ENCODE peak calls at places on chromosomes 5 and 9, in four cellular contexts. N is SK-N-SH, J is ovary, T is GM23248. Q is an unnamed sample.
A peak's percentile ranks its signal among the peaks of the same experiment; 100 is the strongest.

GRCh38 chr9:136481558-136481957 is 1.3 kb downstream of the SEC16A start:
- DNase-seq in N (no peak), J (no peak), T (peak; percentile 27), Q (peak; percentile 8)

GRCh38 chr9:70412678-70413426 is 1.6 kb downstream of the KLF9 start:
- DNase-seq in N (peak; percentile 82), J (peak; percentile 87), T (peak; percentile 85), Q (peak; percentile 75)

GRCh38 chr9:82799300-82799699 is 263.6 kb downstream of the RASEF start:
- DNase-seq in N (no peak), J (no peak), T (no peak), Q (no peak)

GRCh38 chr5:128062172-128062746 is 21.3 kb upstream of the SLC12A2 start:
- DNase-seq in N (no peak), J (no peak), T (peak; percentile 76), Q (peak; percentile 63)

GRCh38 chr9:35910613-35911488 is 1.6 kb downstream of the SPAAR start:
- DNase-seq in N (no peak), J (no peak), T (peak; percentile 68), Q (peak; percentile 57)

GRCh38 chr5:139167533-139167932 is 30.6 kb downstream of the SIL1 start:
- DNase-seq in N (no peak), J (no peak), T (no peak), Q (no peak)

GRCh38 chr9:32644698-32645097 is 9.2 kb upstream of the TAF1L start:
- DNase-seq in N (no peak), J (no peak), T (peak; percentile 90), Q (peak; percentile 73)

GRCh38 chr9:95316794-95317118 is 753 bp downstream of the FANCC start:
- DNase-seq in N (peak; percentile 90), J (no peak), T (peak; percentile 78), Q (peak; percentile 81)

GRCh38 chr5:10556893-10557746 is 6.8 kb upstream of the ANKRD33B start:
- DNase-seq in N (no peak), J (no peak), T (no peak), Q (no peak)

GRCh38 chr9:137077010-137077747 is at the start of gene UAP1L1:
- DNase-seq in N (peak; percentile 85), J (no peak), T (peak; percentile 78), Q (peak; percentile 73)

GRCh38 chr5:172868924-172869565 is 35.0 kb downstream of the ERGIC1 start:
- DNase-seq in N (peak; percentile 39), J (peak; percentile 91), T (peak; percentile 97), Q (peak; percentile 96)

GRCh38 chr5:83430130-83431010 is 41.2 kb upstream of the VCAN start:
- DNase-seq in N (peak; percentile 55), J (no peak), T (peak; percentile 81), Q (peak; percentile 80)

GRCh38 chr5:159441441-159441840 is 111.2 kb upstream of the IL12B start:
- DNase-seq in N (peak; percentile 31), J (no peak), T (peak; percentile 31), Q (no peak)

GRCh38 chr5:58462154-58462553 is 2.3 kb upstream of the PLK2 start:
- DNase-seq in N (peak; percentile 2), J (no peak), T (no peak), Q (no peak)

GRCh38 chr5:136249678-136250266 is 56.8 kb upstream of the SMIM32 start:
- DNase-seq in N (peak; percentile 55), J (no peak), T (peak; percentile 81), Q (peak; percentile 82)

GRCh38 chr5:62791059-62791458 is 212.4 kb downstream of the LRRC70 start:
- DNase-seq in N (no peak), J (no peak), T (peak; percentile 23), Q (no peak)

GRCh38 chr5:179616002-179616594 is 7.4 kb downstream of the HNRNPH1 start:
- DNase-seq in N (no peak), J (no peak), T (no peak), Q (no peak)

GRCh38 chr5:91119265-91119664 is 263.9 kb downstream of the ARRDC3 start:
- DNase-seq in N (no peak), J (no peak), T (no peak), Q (no peak)

GRCh38 chr5:178994580-178995340 is at the start of gene GRM6:
- DNase-seq in N (peak; percentile 61), J (no peak), T (peak; percentile 7), Q (no peak)

GRCh38 chr5:153476767-153477166 is 13.7 kb upstream of the GRIA1 start:
- DNase-seq in N (no peak), J (no peak), T (peak; percentile 84), Q (peak; percentile 13)

GRCh38 chr5:1493941-1494340 is 29.8 kb downstream of the LPCAT1 start:
- DNase-seq in N (peak; percentile 58), J (no peak), T (no peak), Q (no peak)

GRCh38 chr5:150272531-150272930 is 17.0 kb downstream of the CAMK2A start:
- DNase-seq in N (peak; percentile 67), J (no peak), T (peak; percentile 55), Q (peak; percentile 40)

GRCh38 chr5:107472620-107473064 is 198.1 kb downstream of the EFNA5 start:
- DNase-seq in N (no peak), J (no peak), T (no peak), Q (no peak)

GRCh38 chr5:73625314-73625904 is 587 bp upstream of the ARHGEF28 start:
- DNase-seq in N (no peak), J (no peak), T (no peak), Q (no peak)

GRCh38 chr5:89267764-89268163 is 384.8 kb upstream of the MEF2C start:
- DNase-seq in N (no peak), J (no peak), T (no peak), Q (no peak)

GRCh38 chr5:150431574-150431973 is 18.0 kb downstream of the RPS14 start:
- DNase-seq in N (no peak), J (no peak), T (no peak), Q (no peak)

GRCh38 chr5:129096382-129096991 is 1.9 kb downstream of the ISOC1 start:
- DNase-seq in N (no peak), J (no peak), T (no peak), Q (no peak)

GRCh38 chr9:80509358-80509757 is 937.6 kb downstream of the TLE4 start:
- DNase-seq in N (no peak), J (no peak), T (no peak), Q (peak; percentile 15)

GRCh38 chr9:102922526-102922925 is 72.6 kb upstream of the CYLC2 start:
- DNase-seq in N (no peak), J (no peak), T (no peak), Q (no peak)

GRCh38 chr5:42948961-42949347 is 91.2 kb downstream of the ANXA2R start:
- DNase-seq in N (no peak), J (no peak), T (peak; percentile 4), Q (no peak)

GRCh38 chr5:42951169-42951846 is 88.8 kb downstream of the ANXA2R start:
- DNase-seq in N (peak; percentile 45), J (no peak), T (peak; percentile 77), Q (peak; percentile 17)

GRCh38 chr5:42950091-42950465 is 90.0 kb downstream of the ANXA2R start:
- DNase-seq in N (no peak), J (no peak), T (no peak), Q (no peak)

GRCh38 chr5:42950466-42951168 is 89.5 kb downstream of the ANXA2R start:
- DNase-seq in N (peak; percentile 31), J (peak; percentile 57), T (peak; percentile 99), Q (peak; percentile 97)

GRCh38 chr5:42949348-42950090 is 90.6 kb downstream of the ANXA2R start:
- DNase-seq in N (peak; percentile 68), J (no peak), T (peak; percentile 89), Q (peak; percentile 87)
- H3K4me3 ChIP-seq in N (peak overlapping the region; percentile 11), J (no peak overlapping the region), T (peak overlapping the region; percentile 79), Q (peak overlapping the region; percentile 88)

DNA sequence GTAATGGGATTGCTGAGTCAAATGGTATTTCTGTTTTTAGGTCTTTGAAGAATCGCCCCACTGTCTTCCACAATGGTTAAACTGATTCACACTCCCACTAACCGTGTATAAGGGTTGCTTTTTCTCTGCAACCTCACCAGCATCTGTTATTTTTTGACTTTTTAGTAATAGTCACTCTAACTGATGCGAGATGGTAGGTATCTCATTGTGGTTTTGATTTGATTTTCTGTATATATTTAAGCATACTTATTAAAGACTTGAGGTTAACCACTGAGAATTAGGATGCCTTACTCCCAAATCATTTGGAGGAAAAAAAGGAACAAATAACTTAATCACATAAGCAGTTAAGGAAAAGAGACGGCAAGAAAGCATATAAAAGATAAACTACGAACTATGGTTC is 181.6 kb upstream of the FST start:
- DNase-seq in N (no peak), J (no peak), T (no peak), Q (no peak)
- H3K4me3 ChIP-seq in N (no peak overlapping the region), J (no peak overlapping the region), T (no peak overlapping the region), Q (no peak overlapping the region)

GRCh38 chr5:75366787-75367186 is 29.8 kb downstream of the HMGCR start:
- DNase-seq in N (no peak), J (no peak), T (no peak), Q (no peak)
- H3K4me3 ChIP-seq in N (no peak overlapping the region), J (no peak overlapping the region), T (no peak overlapping the region), Q (no peak overlapping the region)

GRCh38 chr9:109320734-109321448 is at the start of gene EPB41L4B:
- DNase-seq in N (peak; percentile 91), J (peak; percentile 88), T (peak; percentile 86), Q (peak; percentile 93)
- H3K4me3 ChIP-seq in N (peak within 1 kb of the TSS; percentile 74), J (peak within 1 kb of the TSS; percentile 38), T (peak within 1 kb of the TSS; percentile 69), Q (peak within 1 kb of the TSS; percentile 70)

DNA sequence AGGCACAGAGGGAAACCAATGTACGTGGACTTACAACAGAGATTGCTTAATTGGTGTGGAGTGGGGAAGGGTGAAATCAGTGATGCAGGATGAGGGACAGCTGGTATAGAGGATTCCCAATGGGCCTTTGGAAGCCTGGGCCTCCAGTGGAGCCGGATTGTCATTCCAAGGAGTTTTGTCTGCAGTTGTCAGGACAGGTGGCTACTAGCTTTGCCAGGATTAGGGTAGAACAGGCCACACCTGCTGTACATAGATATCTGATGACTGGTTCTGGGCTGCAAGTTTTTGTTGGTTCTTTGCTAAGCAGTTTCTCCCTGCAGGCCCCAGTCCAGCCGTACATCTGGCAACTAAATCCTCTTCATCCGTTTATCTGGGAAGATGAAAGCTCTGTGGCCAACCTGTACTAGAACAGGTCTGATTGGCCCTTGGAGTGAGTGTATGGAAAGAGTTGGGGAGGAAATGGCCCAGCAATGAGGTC is 4.3 kb downstream of the SKP2 start:
- DNase-seq in N (no peak), J (no peak), T (peak; percentile 53), Q (peak; percentile 66)
- H3K4me3 ChIP-seq in N (no peak overlapping the region), J (no peak overlapping the region), T (no peak overlapping the region), Q (peak overlapping the region; percentile 19)

Q was measured in adipocyte.